ENCODE peak calls at places on chromosomes 3 and 15, in six cellular contexts. K is mesendoderm; A is IMR-90; M is upper lobe of right lung; O is activated CD8-positive, alpha-beta memory T cell treated with anti-CD3 and anti-CD28 coated beads for 1 hour; T is NCI-H524. D is an unnamed sample.

GRCh38 chr3:197302696-197303341 is 4.4 kb upstream of the DLG1 start:
- DNase-seq in A (peak; percentile 52), K (no peak), M (no peak), O (no peak), T (no peak), D (peak; percentile 84)

GRCh38 chr15:60994842-60995495 is 234.1 kb downstream of the RORA start:
- DNase-seq in K (no peak), A (no peak), T (no peak), M (no peak), O (no peak), D (no peak)

GRCh38 chr3:38644662-38645053 is 4.8 kb downstream of the SCN5A start:
- DNase-seq in K (no peak), O (no peak), M (no peak), T (no peak), A (no peak), D (no peak)

GRCh38 chr15:85312486-85312885 is 67.9 kb upstream of the AKAP13 start:
- DNase-seq in K (peak; percentile 57), T (peak; percentile 33), M (no peak), O (no peak), A (peak; percentile 85), D (peak; percentile 28)

GRCh38 chr3:134713673-134714072 is 62.9 kb upstream of the KY start:
- DNase-seq in T (no peak), K (no peak), A (no peak), O (no peak), M (no peak), D (no peak)

GRCh38 chr3:46383211-46383945 is 12.6 kb downstream of the CCR5 start:
- DNase-seq in A (no peak), K (no peak), O (no peak), T (no peak), M (no peak), D (no peak)

GRCh38 chr3:58696093-58696492 is 29.5 kb upstream of the FAM3D start:
- DNase-seq in K (no peak), M (no peak), A (no peak), O (no peak), T (no peak), D (no peak)

GRCh38 chr3:37287776-37288175 is 113.4 kb upstream of the LRRFIP2 start:
- DNase-seq in K (no peak), T (no peak), M (no peak), A (peak; percentile 42), O (no peak), D (peak; percentile 23)

GRCh38 chr15:84944311-84944710 is 37.3 kb upstream of the PDE8A start:
- DNase-seq in O (no peak), M (no peak), K (no peak), T (no peak), A (no peak), D (no peak)

GRCh38 chr3:27606537-27606936 is 115.6 kb downstream of the EOMES start:
- DNase-seq in K (no peak), T (no peak), O (no peak), M (no peak), A (peak; percentile 75), D (peak; percentile 52)

GRCh38 chr15:54159044-54159443 is 180.8 kb downstream of the UNC13C start:
- DNase-seq in A (no peak), O (no peak), T (no peak), K (no peak), M (no peak), D (no peak)

GRCh38 chr15:79124388-79124787 is 33.8 kb upstream of the RASGRF1 start:
- DNase-seq in O (no peak), M (no peak), A (no peak), K (no peak), T (no peak), D (no peak)

GRCh38 chr3:120093923-120094775 is at the start of gene GSK3B:
- DNase-seq in T (no peak), O (peak; percentile 94), K (no peak), M (peak; percentile 99), A (no peak), D (peak; percentile 88)

GRCh38 chr15:64263567-64263966 is 92.4 kb downstream of the CSNK1G1 start:
- DNase-seq in T (no peak), K (no peak), A (no peak), M (no peak), O (no peak), D (no peak)